ENCODE peak calls at places on chromosomes 2 and 18, in six cellular contexts. One of them, this sample, is unnamed.
A peak's percentile ranks its signal among the peaks of the same experiment; 100 is the strongest.

GRCh38 chr2:5479265-5479928 is 212.8 kb upstream of the SOX11 start:
- DNase-seq in CD8-positive, alpha-beta T cell: no peak
- DNase-seq in cardiac muscle cell: no peak
- DNase-seq in kidney: no peak
- DNase-seq in upper lobe of left lung: no peak
- DNase-seq in transverse colon: no peak
- DNase-seq in this sample: no peak

GRCh38 chr2:104028066-104028465 is 825.8 kb upstream of the POU3F3 start:
- DNase-seq in CD8-positive, alpha-beta T cell: no peak
- DNase-seq in cardiac muscle cell: no peak
- DNase-seq in kidney: no peak
- DNase-seq in upper lobe of left lung: no peak
- DNase-seq in transverse colon: no peak
- DNase-seq in this sample: no peak

GRCh38 chr2:205590759-205591158 is 91.5 kb upstream of the NRP2 start:
- DNase-seq in CD8-positive, alpha-beta T cell: no peak
- DNase-seq in cardiac muscle cell: no peak
- DNase-seq in kidney: no peak
- DNase-seq in upper lobe of left lung: no peak
- DNase-seq in transverse colon: no peak
- DNase-seq in this sample: no peak

GRCh38 chr18:76880026-76880425 is 57.7 kb downstream of the ZNF236 start:
- DNase-seq in CD8-positive, alpha-beta T cell: no peak
- DNase-seq in cardiac muscle cell: peak; percentile 37
- DNase-seq in kidney: no peak
- DNase-seq in upper lobe of left lung: no peak
- DNase-seq in transverse colon: no peak
- DNase-seq in this sample: no peak

GRCh38 chr2:45778720-45779171 is 127.3 kb downstream of the PRKCE start:
- DNase-seq in CD8-positive, alpha-beta T cell: peak; percentile 72
- DNase-seq in cardiac muscle cell: peak; percentile 78
- DNase-seq in kidney: no peak
- DNase-seq in upper lobe of left lung: peak; percentile 76
- DNase-seq in transverse colon: peak; percentile 71
- DNase-seq in this sample: no peak

GRCh38 chr18:5868218-5868904 is 27.0 kb downstream of the TMEM200C start:
- DNase-seq in CD8-positive, alpha-beta T cell: no peak
- DNase-seq in cardiac muscle cell: peak; percentile 94
- DNase-seq in kidney: no peak
- DNase-seq in upper lobe of left lung: peak; percentile 66
- DNase-seq in transverse colon: peak; percentile 63
- DNase-seq in this sample: no peak

GRCh38 chr2:56337342-56337741 is 153.6 kb downstream of the CCDC85A start:
- DNase-seq in CD8-positive, alpha-beta T cell: no peak
- DNase-seq in cardiac muscle cell: no peak
- DNase-seq in kidney: no peak
- DNase-seq in upper lobe of left lung: no peak
- DNase-seq in transverse colon: no peak
- DNase-seq in this sample: no peak

GRCh38 chr18:25284861-25285574 is 66.9 kb downstream of the ZNF521 start:
- DNase-seq in CD8-positive, alpha-beta T cell: no peak
- DNase-seq in cardiac muscle cell: peak; percentile 85
- DNase-seq in kidney: no peak
- DNase-seq in upper lobe of left lung: no peak
- DNase-seq in transverse colon: no peak
- DNase-seq in this sample: no peak

GRCh38 chr2:99818842-99819241 is 323.5 kb downstream of the AFF3 start:
- DNase-seq in CD8-positive, alpha-beta T cell: no peak
- DNase-seq in cardiac muscle cell: peak; percentile 14
- DNase-seq in kidney: no peak
- DNase-seq in upper lobe of left lung: no peak
- DNase-seq in transverse colon: no peak
- DNase-seq in this sample: no peak

GRCh38 chr18:32321826-32322225 is 132.0 kb downstream of the MEP1B start:
- DNase-seq in CD8-positive, alpha-beta T cell: no peak
- DNase-seq in cardiac muscle cell: no peak
- DNase-seq in kidney: no peak
- DNase-seq in upper lobe of left lung: no peak
- DNase-seq in transverse colon: no peak
- DNase-seq in this sample: no peak
- TF ChIP-seq CTCF in CD8-positive, alpha-beta T cell: no peak
- TF ChIP-seq CTCF in cardiac muscle cell: no peak
- TF ChIP-seq CTCF in kidney: no peak
- TF ChIP-seq CTCF in upper lobe of left lung: no peak
- TF ChIP-seq CTCF in transverse colon: no peak
- TF ChIP-seq CTCF in this sample: no peak

GRCh38 chr2:159131267-159131790 is 155.2 kb downstream of the WDSUB1 start:
- DNase-seq in CD8-positive, alpha-beta T cell: no peak
- DNase-seq in cardiac muscle cell: no peak
- DNase-seq in kidney: no peak
- DNase-seq in upper lobe of left lung: no peak
- DNase-seq in transverse colon: no peak
- DNase-seq in this sample: no peak
- H3K27ac ChIP-seq in CD8-positive, alpha-beta T cell: no peak overlapping the region
- H3K27ac ChIP-seq in cardiac muscle cell: no peak overlapping the region
- H3K27ac ChIP-seq in kidney: no peak overlapping the region
- H3K27ac ChIP-seq in upper lobe of left lung: no peak overlapping the region
- H3K27ac ChIP-seq in transverse colon: peak overlapping the region; percentile 44
- H3K27ac ChIP-seq in this sample: peak overlapping the region; percentile 7

GRCh38 chr2:201308914-201309313 is 48.2 kb downstream of the FLACC1 start:
- DNase-seq in CD8-positive, alpha-beta T cell: no peak
- DNase-seq in cardiac muscle cell: no peak
- DNase-seq in kidney: no peak
- DNase-seq in upper lobe of left lung: no peak
- DNase-seq in transverse colon: no peak
- DNase-seq in this sample: no peak
- TF ChIP-seq CTCF in CD8-positive, alpha-beta T cell: no peak
- TF ChIP-seq CTCF in cardiac muscle cell: no peak
- TF ChIP-seq CTCF in kidney: no peak
- TF ChIP-seq CTCF in upper lobe of left lung: no peak
- TF ChIP-seq CTCF in transverse colon: no peak
- TF ChIP-seq CTCF in this sample: no peak

GRCh38 chr2:158323381-158323780 is 133.2 kb downstream of the CCDC148 start:
- DNase-seq in CD8-positive, alpha-beta T cell: no peak
- DNase-seq in cardiac muscle cell: no peak
- DNase-seq in kidney: no peak
- DNase-seq in upper lobe of left lung: no peak
- DNase-seq in transverse colon: no peak
- DNase-seq in this sample: no peak
- H3K27ac ChIP-seq in CD8-positive, alpha-beta T cell: no peak overlapping the region
- H3K27ac ChIP-seq in cardiac muscle cell: no peak overlapping the region
- H3K27ac ChIP-seq in kidney: no peak overlapping the region
- H3K27ac ChIP-seq in upper lobe of left lung: no peak overlapping the region
- H3K27ac ChIP-seq in transverse colon: no peak overlapping the region
- H3K27ac ChIP-seq in this sample: no peak overlapping the region

GRCh38 chr18:27298215-27298804 is 113.2 kb upstream of the CHST9 start:
- DNase-seq in CD8-positive, alpha-beta T cell: no peak
- DNase-seq in cardiac muscle cell: peak; percentile 42
- DNase-seq in kidney: no peak
- DNase-seq in upper lobe of left lung: no peak
- DNase-seq in transverse colon: no peak
- DNase-seq in this sample: no peak
- TF ChIP-seq CTCF in CD8-positive, alpha-beta T cell: no peak
- TF ChIP-seq CTCF in cardiac muscle cell: no peak
- TF ChIP-seq CTCF in kidney: peak; percentile 31
- TF ChIP-seq CTCF in upper lobe of left lung: no peak
- TF ChIP-seq CTCF in transverse colon: no peak
- TF ChIP-seq CTCF in this sample: no peak

GRCh38 chr18:36449451-36449850 is 151.9 kb downstream of the FHOD3 start:
- DNase-seq in CD8-positive, alpha-beta T cell: no peak
- DNase-seq in cardiac muscle cell: no peak
- DNase-seq in kidney: no peak
- DNase-seq in upper lobe of left lung: no peak
- DNase-seq in transverse colon: no peak
- DNase-seq in this sample: no peak

GRCh38 chr18:36442717-36443116 is 145.2 kb downstream of the FHOD3 start:
- DNase-seq in CD8-positive, alpha-beta T cell: no peak
- DNase-seq in cardiac muscle cell: no peak
- DNase-seq in kidney: no peak
- DNase-seq in upper lobe of left lung: no peak
- DNase-seq in transverse colon: no peak
- DNase-seq in this sample: no peak

GRCh38 chr18:36441872-36442271 is 144.4 kb downstream of the FHOD3 start:
- DNase-seq in CD8-positive, alpha-beta T cell: no peak
- DNase-seq in cardiac muscle cell: peak; percentile 51
- DNase-seq in kidney: no peak
- DNase-seq in upper lobe of left lung: no peak
- DNase-seq in transverse colon: no peak
- DNase-seq in this sample: no peak

GRCh38 chr18:36448384-36449290 is 151.1 kb downstream of the FHOD3 start:
- DNase-seq in CD8-positive, alpha-beta T cell: no peak
- DNase-seq in cardiac muscle cell: no peak
- DNase-seq in kidney: peak; percentile 73
- DNase-seq in upper lobe of left lung: no peak
- DNase-seq in transverse colon: no peak
- DNase-seq in this sample: no peak

DNA sequence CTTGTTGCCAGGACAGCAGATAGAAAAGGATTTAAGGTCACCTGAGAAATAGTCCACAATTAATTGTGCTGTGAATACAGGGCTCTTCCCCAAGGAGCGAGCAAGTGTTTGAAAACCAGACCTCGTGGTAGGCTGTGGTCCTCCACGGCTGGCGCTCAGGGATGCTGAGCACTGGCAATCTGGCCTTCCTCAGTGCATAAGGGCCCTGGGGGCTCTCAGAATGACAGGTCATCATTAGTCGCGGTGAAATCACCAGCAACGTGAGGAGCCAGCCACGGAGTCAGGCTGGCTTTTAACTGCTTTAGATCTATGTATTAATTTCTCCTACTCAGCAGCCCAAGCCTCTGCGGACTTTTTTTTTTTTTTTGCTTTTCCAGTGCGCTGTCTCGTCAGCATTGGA is 148.5 kb downstream of the FHOD3 start:
- DNase-seq in CD8-positive, alpha-beta T cell: no peak
- DNase-seq in cardiac muscle cell: peak; percentile 77
- DNase-seq in kidney: no peak
- DNase-seq in upper lobe of left lung: no peak
- DNase-seq in transverse colon: no peak
- DNase-seq in this sample: no peak
- H3K27ac ChIP-seq in CD8-positive, alpha-beta T cell: no peak overlapping the region
- H3K27ac ChIP-seq in cardiac muscle cell: peak overlapping the region; percentile 78
- H3K27ac ChIP-seq in kidney: no peak overlapping the region
- H3K27ac ChIP-seq in upper lobe of left lung: no peak overlapping the region
- H3K27ac ChIP-seq in transverse colon: no peak overlapping the region
- H3K27ac ChIP-seq in this sample: no peak overlapping the region

This sample was measured in upper lobe of right lung.